ENCODE peak calls at places on chromosomes 5 and 9, in seven cellular contexts. S, E, J, R, Q, T and H are unnamed samples. For H3K4me1, the result is how much of the 10 kb centered on the place peaks cover.

GRCh38 chr9:68843239-68843638 is 138.2 kb downstream of the PIP5K1B start:
- DNase-seq in S (no peak), Q (no peak), E (no peak), T (no peak), J (no peak), R (no peak), H (no peak)

GRCh38 chr9:109755040-109755439 is 25.0 kb upstream of the PALM2AKAP2 start:
- DNase-seq in R (no peak), E (no peak), Q (no peak), S (no peak), T (no peak), J (peak), H (no peak)

GRCh38 chr5:158727771-158728311 is 371.9 kb downstream of the EBF1 start:
- DNase-seq in Q (peak), S (no peak), T (no peak), E (no peak), J (no peak), R (no peak), H (no peak)

GRCh38 chr5:25948278-25948677 is 1090.1 kb downstream of the CDH9 start:
- DNase-seq in Q (no peak), T (no peak), S (no peak), J (no peak), R (no peak), E (no peak), H (no peak)

GRCh38 chr9:129209109-129209508 is 31.0 kb upstream of the IER5L start:
- DNase-seq in E (no peak), R (no peak), T (no peak), Q (no peak), J (no peak), S (no peak), H (no peak)

GRCh38 chr5:116572375-116573278 is 2.0 kb downstream of the SEMA6A start:
- DNase-seq in Q (peak), R (peak), E (peak), T (peak), S (peak), J (no peak), H (no peak)

GRCh38 chr9:131697097-131697496 is 42.8 kb downstream of the RAPGEF1 start:
- DNase-seq in T (no peak), Q (peak), S (peak), E (no peak), R (peak), J (peak), H (no peak)

GRCh38 chr5:10288600-10289213 is 19.0 kb downstream of the CMBL start:
- DNase-seq in R (peak), J (no peak), E (peak), T (peak), Q (no peak), S (no peak), H (peak)

GRCh38 chr5:134246771-134247329 is 21.0 kb upstream of the PPP2CA start:
- DNase-seq in Q (no peak), R (no peak), S (no peak), T (peak), E (no peak), J (no peak), H (peak)

GRCh38 chr5:94326579-94326978 is 291.8 kb downstream of the KIAA0825 start:
- DNase-seq in E (no peak), T (no peak), J (no peak), S (no peak), R (no peak), Q (no peak), H (peak)

GRCh38 chr5:146233441-146233840 is 30.0 kb downstream of the RBM27 start:
- DNase-seq in Q (no peak), S (no peak), R (no peak), E (no peak), T (no peak), J (no peak), H (no peak)

GRCh38 chr5:127875235-127876021 is 172.2 kb downstream of the CCDC192 start:
- DNase-seq in E (no peak), R (peak), J (peak), T (peak), Q (peak), S (peak), H (peak)

DNA sequence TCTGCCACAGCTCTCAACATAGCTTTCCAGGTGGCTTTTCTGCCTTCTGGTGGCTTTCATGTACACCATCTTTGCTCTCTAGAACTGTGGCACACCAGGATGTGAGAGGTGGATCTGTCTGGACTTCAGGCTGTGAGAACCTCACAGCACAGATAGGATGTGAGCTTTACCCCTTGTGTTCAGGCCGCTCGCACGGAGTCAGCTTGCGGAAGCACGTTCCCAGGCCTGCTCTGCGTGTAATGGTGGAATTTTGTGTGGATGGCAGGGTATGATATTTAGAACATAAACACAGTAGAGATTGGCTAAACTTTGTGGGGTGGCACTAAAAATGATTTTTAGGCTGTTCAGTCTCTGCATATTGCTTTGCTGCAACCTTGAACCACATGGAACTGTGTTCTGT is 250.5 kb downstream of the FANCC start:
- DNase-seq in Q (no peak), T (no peak), S (no peak), R (no peak), E (no peak), J (no peak), H (no peak)
- H3K4me1 ChIP-seq in Q (under half), T (under half), S (under half), R (under half), E (half or more), J (under half), H (under half)

GRCh38 chr9:95001720-95002119 is 275.2 kb downstream of the AOPEP start:
- DNase-seq in J (no peak), S (no peak), Q (no peak), R (no peak), E (no peak), T (no peak), H (no peak)

GRCh38 chr9:95005276-95006141 is 279.0 kb downstream of the AOPEP start:
- DNase-seq in R (no peak), S (peak), Q (no peak), E (no peak), J (no peak), T (no peak), H (no peak)

GRCh38 chr9:95004452-95005275 is 278.2 kb downstream of the AOPEP start:
- DNase-seq in R (peak), S (peak), Q (peak), E (peak), T (peak), J (no peak), H (peak)

GRCh38 chr9:95000821-95001220 is 274.3 kb downstream of the AOPEP start:
- DNase-seq in E (no peak), J (no peak), T (no peak), Q (no peak), R (no peak), S (no peak), H (no peak)

DNA sequence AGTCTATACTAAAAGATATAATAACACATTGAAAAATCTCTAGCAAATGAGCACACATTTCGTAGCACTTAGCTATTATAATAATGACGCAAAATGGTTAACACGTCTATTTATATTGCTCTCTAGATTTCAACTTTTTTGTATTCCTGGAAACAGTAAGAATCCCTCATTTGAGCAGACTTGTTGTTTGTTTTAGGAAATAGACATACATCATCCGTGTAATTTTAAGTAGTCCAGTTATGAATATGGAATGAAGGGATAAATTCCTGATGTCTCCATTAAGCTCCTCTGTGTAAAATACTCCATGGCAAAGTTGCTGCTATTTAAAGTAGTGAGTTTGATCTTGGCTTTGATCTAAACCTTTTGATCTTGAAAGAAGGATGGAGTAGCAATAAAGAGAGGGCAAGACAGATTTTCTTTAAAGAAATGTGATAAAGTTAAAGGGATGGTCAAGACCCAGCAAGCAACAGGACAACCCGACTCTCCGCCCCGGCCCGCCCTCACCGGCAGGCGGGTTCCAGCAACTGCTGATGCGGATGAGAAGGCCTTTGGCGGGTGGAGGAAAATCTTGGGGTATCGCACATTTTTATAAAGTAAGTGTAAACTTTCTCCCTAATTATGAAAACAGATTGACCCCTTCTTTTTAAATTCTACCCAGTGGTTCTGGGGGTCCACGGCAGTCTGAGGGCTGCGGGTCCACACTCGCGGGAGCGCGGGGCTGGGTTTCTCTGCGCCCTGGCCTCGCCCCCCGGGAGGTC is 277.4 kb downstream of the AOPEP start:
- DNase-seq in T (peak), S (peak), Q (peak), R (peak), J (peak), E (peak), H (peak)
- TF ChIP-seq CTCF in T (peak), S (peak), Q (no peak), R (peak), J (peak), E (no peak), H (no peak)

GRCh38 chr5:180810210-180811011 is 7.8 kb upstream of the MGAT1 start:
- DNase-seq in S (peak), R (peak), T (peak), E (peak), Q (peak), J (peak), H (peak)

GRCh38 chr5:180809403-180810209 is 7.0 kb upstream of the MGAT1 start:
- DNase-seq in E (peak), Q (peak), J (peak), S (peak), R (peak), T (peak), H (peak)

GRCh38 chr5:180807654-180808414 is 5.2 kb upstream of the MGAT1 start:
- DNase-seq in S (no peak), R (no peak), E (no peak), T (no peak), J (no peak), Q (no peak), H (no peak)

GRCh38 chr5:180806351-180807011 is 3.9 kb upstream of the MGAT1 start:
- DNase-seq in E (no peak), R (peak), Q (no peak), S (no peak), T (no peak), J (no peak), H (peak)

GRCh38 chr5:180808461-180809000 is 5.9 kb upstream of the MGAT1 start:
- DNase-seq in E (no peak), J (no peak), S (no peak), T (no peak), Q (no peak), R (no peak), H (no peak)
- H3K4me1 ChIP-seq in E (half or more), J (under half), S (under half), T (under half), Q (under half), R (under half), H (half or more)

GRCh38 chr5:73437126-73438047 is 11.2 kb downstream of the FOXD1 start:
- DNase-seq in R (peak), E (no peak), T (peak), Q (no peak), J (peak), S (peak), H (no peak)
- TF ChIP-seq CTCF in R (peak), E (no peak), T (no peak), Q (no peak), J (peak), S (peak), H (no peak)

GRCh38 chr9:38019731-38020130 is 49.3 kb downstream of the SHB start:
- DNase-seq in R (no peak), T (no peak), S (no peak), J (peak), Q (no peak), E (no peak), H (no peak)
- H3K4me1 ChIP-seq in R (half or more), T (half or more), S (under half), J (half or more), Q (under half), E (half or more), H (half or more)

GRCh38 chr5:136213919-136214493 is 21.0 kb upstream of the SMIM32 start:
- DNase-seq in T (no peak), J (no peak), R (no peak), S (no peak), Q (no peak), E (no peak), H (no peak)

GRCh38 chr5:136211282-136211681 is 18.3 kb upstream of the SMIM32 start:
- DNase-seq in R (no peak), E (no peak), Q (no peak), J (no peak), T (no peak), S (no peak), H (no peak)

GRCh38 chr5:136212252-136212721 is 19.3 kb upstream of the SMIM32 start:
- DNase-seq in S (peak), T (peak), Q (peak), E (peak), R (peak), J (peak), H (peak)

GRCh38 chr5:136215812-136216211 is 22.9 kb upstream of the SMIM32 start:
- DNase-seq in Q (no peak), S (no peak), J (no peak), T (no peak), R (no peak), E (no peak), H (no peak)

GRCh38 chr5:136216230-136216629 is 23.3 kb upstream of the SMIM32 start:
- DNase-seq in Q (no peak), E (no peak), S (no peak), J (no peak), R (no peak), T (no peak), H (no peak)
- TF ChIP-seq CTCF in Q (no peak), E (no peak), S (no peak), J (no peak), R (no peak), T (no peak), H (no peak)

DNA sequence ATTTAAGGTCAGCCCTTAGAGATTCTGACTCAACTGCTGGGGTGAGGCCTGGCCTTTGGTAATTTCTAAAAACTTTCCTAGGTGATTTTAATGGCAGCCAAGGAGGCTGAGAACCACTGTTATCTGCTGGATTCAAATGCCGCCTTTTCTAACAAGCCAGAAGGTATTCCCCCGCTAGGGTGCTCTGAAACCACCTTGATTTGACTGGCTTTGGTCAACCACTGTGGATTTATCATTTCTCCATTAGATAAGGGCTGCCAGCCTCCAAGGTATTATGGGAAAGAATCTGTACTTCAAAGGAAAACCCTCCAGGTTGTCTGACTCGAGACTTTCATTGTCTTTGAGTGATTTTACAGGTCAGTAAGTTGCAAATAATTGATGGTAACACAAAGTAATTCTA is 4.3 kb downstream of the ANXA6 start:
- DNase-seq in R (no peak), J (no peak), T (no peak), E (no peak), S (no peak), Q (no peak), H (no peak)
- H3K4me1 ChIP-seq in R (under half), J (under half), T (under half), E (half or more), S (under half), Q (under half), H (under half)

GRCh38 chr5:1052641-1053390 is 44.2 kb downstream of the NKD2 start:
- DNase-seq in T (peak), S (no peak), R (no peak), J (no peak), E (no peak), Q (no peak), H (no peak)
- TF ChIP-seq CTCF in T (peak), S (no peak), R (no peak), J (no peak), E (no peak), Q (no peak), H (no peak)